ENCODE peak calls at places on chromosomes 6 and 20, in six cellular contexts. B is mesothelial cell of epicardium, Y is Calu3, V is neural progenitor cell, F is progenitor cell of endocrine pancreas, R is cardiac muscle cell. D is an unnamed sample.

GRCh38 chr20:64129146-64129782 is 21.9 kb upstream of the NPBWR2 start:
- DNase-seq in B (peak; percentile 6), Y (no peak), V (no peak), F (no peak), R (no peak), D (no peak)

GRCh38 chr6:135909737-135910387 is 58.4 kb downstream of the PDE7B start:
- DNase-seq in B (no peak), Y (peak; percentile 56), V (peak; percentile 84), F (peak; percentile 19), R (peak; percentile 66), D (no peak)

GRCh38 chr6:165850434-165851019 is 187.5 kb upstream of the PDE10A start:
- DNase-seq in B (no peak), Y (peak; percentile 77), V (peak; percentile 68), F (peak; percentile 62), R (peak; percentile 77), D (peak; percentile 87)

GRCh38 chr6:129280719-129281118 is 397.8 kb downstream of the LAMA2 start:
- DNase-seq in B (no peak), Y (no peak), V (no peak), F (no peak), R (no peak), D (no peak)

GRCh38 chr6:139153876-139154275 is 19.0 kb downstream of the HECA start:
- DNase-seq in B (no peak), Y (no peak), V (no peak), F (no peak), R (peak; percentile 34), D (no peak)

GRCh38 chr20:25508083-25508770 is 77.1 kb downstream of the NINL start:
- DNase-seq in B (no peak), Y (peak; percentile 3), V (no peak), F (no peak), R (peak; percentile 73), D (no peak)

GRCh38 chr6:44339763-44340625 is 2.5 kb upstream of the SPATS1 start:
- DNase-seq in B (no peak), Y (no peak), V (no peak), F (no peak), R (no peak), D (no peak)

GRCh38 chr6:154159126-154159525 is 120.1 kb downstream of the OPRM1 start:
- DNase-seq in B (no peak), Y (no peak), V (no peak), F (no peak), R (no peak), D (no peak)

GRCh38 chr6:47144306-47144705 is 102.2 kb upstream of the ADGRF1 start:
- DNase-seq in B (no peak), Y (no peak), V (no peak), F (no peak), R (peak; percentile 97), D (no peak)

GRCh38 chr6:32968770-32969684 is 633 bp downstream of the BRD2 start:
- DNase-seq in B (peak; percentile 45), Y (peak; percentile 74), V (peak; percentile 93), F (peak; percentile 51), R (peak; percentile 91), D (peak; percentile 87)

GRCh38 chr20:45959956-45960630 is 11.9 kb downstream of the ZNF335 start:
- DNase-seq in B (no peak), Y (no peak), V (no peak), F (no peak), R (no peak), D (no peak)

GRCh38 chr20:3671986-3672863 is 9.0 kb upstream of the GFRA4 start:
- DNase-seq in B (no peak), Y (no peak), V (peak; percentile 47), F (no peak), R (no peak), D (no peak)

GRCh38 chr6:72966628-72967280 is 258.5 kb downstream of the KHDC1L start:
- DNase-seq in B (no peak), Y (no peak), V (no peak), F (no peak), R (peak; percentile 43), D (no peak)

GRCh38 chr6:132007474-132008190 is 56.5 kb upstream of the CCN2 start:
- DNase-seq in B (no peak), Y (no peak), V (no peak), F (no peak), R (peak; percentile 30), D (no peak)

GRCh38 chr6:170436209-170436809 is 116.8 kb downstream of the PSMB1 start:
- DNase-seq in B (no peak), Y (no peak), V (no peak), F (no peak), R (no peak), D (peak; percentile 2)

GRCh38 chr6:93417421-93417996 is 1.9 kb downstream of the EPHA7 start:
- DNase-seq in B (no peak), Y (no peak), V (no peak), F (no peak), R (peak; percentile 43), D (no peak)

DNA sequence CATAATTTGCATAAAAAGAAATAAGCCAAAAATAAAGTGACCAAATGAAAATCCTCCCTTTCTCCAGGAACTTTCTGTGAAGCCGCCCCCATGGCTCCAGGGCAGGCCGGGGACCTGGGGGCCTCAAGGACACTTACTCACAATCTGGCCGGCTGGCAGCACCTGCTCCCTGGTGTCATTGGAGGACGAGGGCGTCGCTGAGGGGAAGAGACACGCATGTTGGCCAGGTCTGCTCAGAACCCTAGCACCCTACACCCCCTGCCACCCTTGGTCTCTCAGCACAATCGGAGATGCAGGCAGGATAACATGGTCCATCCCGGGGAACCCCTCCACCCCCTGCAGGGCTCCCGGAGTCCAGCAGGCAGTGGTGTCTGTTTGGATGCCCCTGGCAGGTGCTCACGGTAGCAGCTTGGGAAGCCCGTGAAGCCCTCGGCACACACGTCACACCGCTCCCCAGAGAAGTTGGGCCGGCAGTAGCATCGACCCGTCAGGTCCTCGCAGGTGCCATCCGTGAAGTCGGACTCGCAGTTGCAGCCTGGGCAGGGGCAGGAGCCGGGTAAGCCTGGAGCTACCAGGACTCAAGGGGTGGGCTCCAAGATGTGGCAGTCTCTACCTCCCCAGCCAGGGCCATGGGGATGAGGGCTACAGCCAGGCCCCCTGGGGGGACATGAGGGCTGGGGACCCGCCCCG is 21.3 kb downstream of the LAMA5 start:
- DNase-seq in B (no peak), Y (no peak), V (no peak), F (no peak), R (no peak), D (no peak)
- TF ChIP-seq CTCF in B (no peak), Y (no peak), V (no peak), F (no peak), R (no peak), D (no peak)

GRCh38 chr6:30670760-30671527 is 1.9 kb downstream of the DHX16 start:
- DNase-seq in B (no peak), Y (no peak), V (peak; percentile 33), F (no peak), R (no peak), D (no peak)
- TF ChIP-seq CTCF in B (no peak), Y (peak; percentile 19), V (peak; percentile 34), F (peak; percentile 31), R (peak; percentile 15), D (peak; percentile 22)

GRCh38 chr6:148915889-148916288 is 169.1 kb downstream of the UST start:
- DNase-seq in B (no peak), Y (no peak), V (peak; percentile 51), F (no peak), R (no peak), D (no peak)
- TF ChIP-seq CTCF in B (no peak), Y (no peak), V (no peak), F (no peak), R (no peak), D (no peak)

DNA sequence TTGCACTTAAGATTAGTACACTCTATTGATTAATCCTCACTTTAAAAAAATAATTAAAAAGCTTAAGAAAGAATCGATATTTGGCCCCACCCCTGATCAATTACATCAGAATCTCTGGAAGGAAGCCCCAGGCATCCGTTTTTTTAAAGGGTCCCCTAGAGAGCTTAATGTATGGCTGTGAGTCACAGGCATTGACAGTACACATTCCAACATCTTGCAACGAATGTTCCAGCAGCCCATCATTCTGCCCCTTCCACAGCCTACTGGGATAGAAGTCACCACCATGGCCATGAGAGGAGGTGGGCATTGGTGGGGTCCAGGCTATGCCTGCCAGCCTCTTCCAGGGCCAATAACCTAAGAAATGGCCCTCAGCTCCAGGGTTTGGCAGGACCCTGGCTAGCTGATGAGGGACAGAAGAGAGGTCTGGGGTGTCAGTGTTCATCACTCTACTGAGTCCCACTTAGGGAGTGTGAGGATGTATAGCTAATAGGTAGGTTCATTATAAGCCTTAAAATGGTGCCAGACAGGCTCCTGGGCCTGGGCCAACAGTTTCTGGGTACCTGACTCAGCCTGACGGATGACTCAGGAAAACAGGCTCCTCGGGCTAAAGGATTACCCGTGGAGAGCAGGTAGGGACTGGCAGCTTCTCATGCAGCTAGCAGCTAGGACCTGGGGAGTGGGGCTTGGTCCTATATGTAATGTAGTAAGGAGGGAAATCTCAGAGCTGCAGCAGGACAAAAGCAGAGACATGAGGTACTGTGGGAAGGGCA is 40.4 kb downstream of the MDGA1 start:
- DNase-seq in B (no peak), Y (peak; percentile 80), V (no peak), F (no peak), R (no peak), D (no peak)
- TF ChIP-seq CTCF in B (no peak), Y (no peak), V (no peak), F (no peak), R (no peak), D (no peak)

GRCh38 chr20:36830791-36831691 is 44.9 kb upstream of the TLDC2 start:
- DNase-seq in B (no peak), Y (no peak), V (no peak), F (no peak), R (peak; percentile 78), D (no peak)
- TF ChIP-seq CTCF in B (no peak), Y (no peak), V (peak; percentile 9), F (no peak), R (peak; percentile 57), D (no peak)

DNA sequence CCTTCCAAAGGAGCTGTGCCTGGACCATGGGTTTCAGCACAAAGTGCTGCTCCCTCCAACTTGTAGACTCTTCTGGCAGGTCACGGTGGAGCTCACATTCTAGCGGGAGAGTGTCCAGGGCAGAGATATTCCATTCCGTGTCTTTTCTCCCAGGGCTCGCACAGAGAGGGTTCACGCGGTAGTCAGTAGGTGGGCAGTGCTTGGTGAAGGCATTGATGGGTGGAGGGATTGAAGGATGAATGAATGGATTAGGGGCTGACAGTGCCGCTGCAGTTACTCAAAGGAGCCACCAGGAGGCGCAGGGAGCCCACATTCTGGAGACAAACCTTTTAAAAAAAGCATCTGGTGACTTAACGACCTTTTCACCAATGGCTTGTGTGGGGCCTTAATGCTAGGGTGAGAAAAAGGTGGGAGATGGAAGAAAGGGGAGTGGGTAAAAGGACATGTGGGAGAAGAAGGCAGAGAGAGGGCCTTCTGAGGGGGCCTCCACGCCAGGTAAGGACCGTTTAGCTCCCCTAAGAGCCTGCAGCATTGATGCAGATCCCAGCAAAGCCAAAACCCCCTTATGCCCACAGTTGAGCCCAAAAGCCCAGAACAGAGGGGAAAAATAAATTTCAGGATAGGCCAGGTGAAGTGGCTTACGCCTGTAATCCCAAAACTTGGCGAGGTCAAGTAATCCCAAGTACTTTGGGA is 17.5 kb upstream of the FAM110A start:
- DNase-seq in B (no peak), Y (peak; percentile 51), V (peak; percentile 85), F (peak; percentile 51), R (peak; percentile 66), D (no peak)
- TF ChIP-seq CTCF in B (peak; percentile 95), Y (peak; percentile 90), V (peak; percentile 98), F (peak; percentile 98), R (peak; percentile 99), D (peak; percentile 97)

GRCh38 chr6:146526192-146526591 is 17.4 kb upstream of the RAB32 start:
- DNase-seq in B (no peak), Y (no peak), V (no peak), F (no peak), R (peak; percentile 40), D (no peak)
- TF ChIP-seq CTCF in B (no peak), Y (no peak), V (peak; percentile 30), F (peak; percentile 10), R (peak; percentile 30), D (peak; percentile 54)

D was measured in osteocyte.